ENCODE peak calls at places on chromosomes 3 and 15, in four cellular contexts. O is ureter; Q is hippocampal formation; B is stimulated activated CD8-positive, alpha-beta memory T cell treated with anti-CD3 and anti-CD28 coated beads, Interleukin-7, amount 100 ng/mL, for 1 hour. Z is an unnamed sample.

GRCh38 chr15:62503451-62503850 is 338.4 kb upstream of the C2CD4B start:
- DNase-seq in O (no peak), Q (no peak), B (no peak), Z (peak)

GRCh38 chr3:155185623-155186022 is 105.5 kb downstream of the MME start:
- DNase-seq in O (no peak), Q (no peak), B (no peak), Z (no peak)

GRCh38 chr15:101266787-101267186 is 10.5 kb downstream of the SELENOS start:
- DNase-seq in O (no peak), Q (no peak), B (no peak), Z (no peak)

GRCh38 chr3:186219211-186219638 is 110.3 kb upstream of the ETV5 start:
- DNase-seq in O (no peak), Q (peak), B (no peak), Z (no peak)

GRCh38 chr3:166810741-166811445 is 569.2 kb downstream of the ZBBX start:
- DNase-seq in O (no peak), Q (no peak), B (no peak), Z (no peak)

GRCh38 chr3:186807231-186807630 is 949 bp upstream of the RFC4 start:
- DNase-seq in O (no peak), Q (no peak), B (no peak), Z (no peak)

GRCh38 chr3:41331023-41331422 is 131.7 kb downstream of the CTNNB1 start:
- DNase-seq in O (no peak), Q (no peak), B (no peak), Z (no peak)

GRCh38 chr3:9846231-9846630 is 2.4 kb upstream of the RPUSD3 start:
- DNase-seq in O (no peak), Q (no peak), B (no peak), Z (no peak)

GRCh38 chr3:100954990-100955389 is 38.2 kb downstream of the ABI3BP start:
- DNase-seq in O (no peak), Q (no peak), B (no peak), Z (peak)

GRCh38 chr3:89504432-89504831 is 397.0 kb downstream of the EPHA3 start:
- DNase-seq in O (no peak), Q (no peak), B (no peak), Z (no peak)

GRCh38 chr15:39786444-39787056 is 3.9 kb upstream of the FSIP1 start:
- DNase-seq in O (no peak), Q (peak), B (no peak), Z (no peak)

GRCh38 chr15:69127226-69127625 is 33.2 kb upstream of the GLCE start:
- DNase-seq in O (no peak), Q (no peak), B (no peak), Z (no peak)

GRCh38 chr3:190608850-190609589 is 95.1 kb downstream of the IL1RAP start:
- DNase-seq in O (no peak), Q (no peak), B (no peak), Z (no peak)

GRCh38 chr3:101156787-101157345 is 163.5 kb downstream of the IMPG2 start:
- DNase-seq in O (no peak), Q (no peak), B (no peak), Z (no peak)

GRCh38 chr3:50502584-50503423 is 630 bp downstream of the CACNA2D2 start:
- DNase-seq in O (no peak), Q (no peak), B (no peak), Z (no peak)

GRCh38 chr3:51381333-51381705 is 3.8 kb upstream of the MANF start:
- DNase-seq in O (no peak), Q (no peak), B (no peak), Z (no peak)

GRCh38 chr3:27596334-27596841 is 112.2 kb upstream of the SLC4A7 start:
- DNase-seq in O (no peak), Q (no peak), B (no peak), Z (peak)

GRCh38 chr3:11385908-11386307 is 113.7 kb downstream of the ATG7 start:
- DNase-seq in O (no peak), Q (no peak), B (no peak), Z (no peak)

GRCh38 chr3:101010316-101010715 is 17.1 kb upstream of the ABI3BP start:
- DNase-seq in O (no peak), Q (no peak), B (no peak), Z (no peak)

GRCh38 chr3:46661776-46662766 is 31.4 kb downstream of the ALS2CL start:
- DNase-seq in O (no peak), Q (no peak), B (no peak), Z (no peak)

GRCh38 chr3:3902156-3902555 is 102.9 kb downstream of the LRRN1 start:
- DNase-seq in O (no peak), Q (no peak), B (no peak), Z (no peak)

GRCh38 chr3:147807773-147808172 is 398.6 kb downstream of the ZIC1 start:
- DNase-seq in O (no peak), Q (no peak), B (no peak), Z (no peak)

GRCh38 chr3:153166206-153166605 is 4.2 kb downstream of the RAP2B start:
- DNase-seq in O (no peak), Q (no peak), B (no peak), Z (no peak)

GRCh38 chr3:42831321-42831713 is 22.1 kb downstream of the ACKR2 start:
- DNase-seq in O (peak), Q (peak), B (peak), Z (no peak)

GRCh38 chr3:107629556-107629955 is 106.8 kb downstream of the BBX start:
- DNase-seq in O (no peak), Q (no peak), B (no peak), Z (no peak)

GRCh38 chr15:70867911-70868467 is 14.0 kb upstream of the LARP6 start:
- DNase-seq in O (no peak), Q (peak), B (no peak), Z (no peak)

GRCh38 chr3:21798689-21799088 is 47.7 kb upstream of the ZNF385D start:
- DNase-seq in O (no peak), Q (no peak), B (no peak), Z (no peak)

GRCh38 chr15:45136378-45136764 is 6.6 kb downstream of the DUOX1 start:
- DNase-seq in O (no peak), Q (no peak), B (no peak), Z (no peak)

GRCh38 chr3:24042174-24042878 is 97.2 kb downstream of the NR1D2 start:
- DNase-seq in O (no peak), Q (peak), B (no peak), Z (no peak)

GRCh38 chr15:68149059-68149458 is 56.1 kb downstream of the CALML4 start:
- DNase-seq in O (no peak), Q (no peak), B (no peak), Z (no peak)

GRCh38 chr15:27492021-27492621 is 521.1 kb downstream of the GABRG3 start:
- DNase-seq in O (no peak), Q (peak), B (no peak), Z (peak)

GRCh38 chr3:10344147-10344943 is 23.4 kb upstream of the SEC13 start:
- DNase-seq in O (no peak), Q (no peak), B (peak), Z (no peak)

GRCh38 chr3:24680214-24680967 is 185.7 kb upstream of the THRB start:
- DNase-seq in O (peak), Q (peak), B (peak), Z (no peak)

GRCh38 chr15:68556139-68556990 is 22.4 kb upstream of the CORO2B start:
- DNase-seq in O (no peak), Q (no peak), B (no peak), Z (no peak)

GRCh38 chr3:134775831-134776230 is 19.2 kb upstream of the EPHB1 start:
- DNase-seq in O (peak), Q (no peak), B (no peak), Z (no peak)

GRCh38 chr3:126537730-126538281 is 13.9 kb downstream of the CHST13 start:
- DNase-seq in O (no peak), Q (no peak), B (no peak), Z (no peak)